ENCODE peak calls at places on chromosomes 11 and 22, in ten cellular contexts. One of them, this sample, is unnamed.

GRCh38 chr11:33262016-33262638 is 4.9 kb downstream of the HIPK3 start:
- DNase-seq in PC-9: no peak
- DNase-seq in retinal pigment epithelial cell: no peak
- DNase-seq in HFF-Myc: no peak
- DNase-seq in GM13976: no peak
- DNase-seq in right atrium auricular region: no peak
- DNase-seq in mammary epithelial cell: no peak
- DNase-seq in pancreas: no peak
- DNase-seq in osteocyte: no peak
- DNase-seq in nephron progenitor cell: no peak
- DNase-seq in this sample: no peak

GRCh38 chr11:15972838-15973237 is 383.5 kb downstream of the SOX6 start:
- DNase-seq in right atrium auricular region: no peak
- DNase-seq in osteocyte: no peak
- DNase-seq in mammary epithelial cell: no peak
- DNase-seq in pancreas: no peak
- DNase-seq in nephron progenitor cell: no peak
- DNase-seq in HFF-Myc: no peak
- DNase-seq in GM13976: no peak
- DNase-seq in retinal pigment epithelial cell: no peak
- DNase-seq in PC-9: no peak
- DNase-seq in this sample: no peak

GRCh38 chr11:12167098-12167999 is 57.0 kb downstream of the MICAL2 start:
- DNase-seq in GM13976: no peak
- DNase-seq in pancreas: no peak
- DNase-seq in nephron progenitor cell: no peak
- DNase-seq in right atrium auricular region: no peak
- DNase-seq in HFF-Myc: peak
- DNase-seq in PC-9: peak
- DNase-seq in osteocyte: no peak
- DNase-seq in mammary epithelial cell: peak
- DNase-seq in retinal pigment epithelial cell: no peak
- DNase-seq in this sample: no peak

GRCh38 chr11:10604340-10604748 is 35.9 kb upstream of the LYVE1 start:
- DNase-seq in retinal pigment epithelial cell: no peak
- DNase-seq in right atrium auricular region: no peak
- DNase-seq in mammary epithelial cell: peak
- DNase-seq in pancreas: no peak
- DNase-seq in nephron progenitor cell: no peak
- DNase-seq in PC-9: no peak
- DNase-seq in HFF-Myc: no peak
- DNase-seq in GM13976: no peak
- DNase-seq in osteocyte: no peak
- DNase-seq in this sample: no peak

GRCh38 chr11:73376168-73376802 is at the start of gene RELT:
- DNase-seq in GM13976: peak
- DNase-seq in pancreas: peak
- DNase-seq in PC-9: peak
- DNase-seq in osteocyte: peak
- DNase-seq in HFF-Myc: peak
- DNase-seq in nephron progenitor cell: peak
- DNase-seq in retinal pigment epithelial cell: peak
- DNase-seq in mammary epithelial cell: peak
- DNase-seq in right atrium auricular region: peak
- DNase-seq in this sample: peak

GRCh38 chr11:119339581-119340334 is 925 bp downstream of the C1QTNF5 start:
- DNase-seq in GM13976: peak
- DNase-seq in nephron progenitor cell: peak
- DNase-seq in PC-9: no peak
- DNase-seq in mammary epithelial cell: no peak
- DNase-seq in pancreas: peak
- DNase-seq in HFF-Myc: no peak
- DNase-seq in right atrium auricular region: no peak
- DNase-seq in osteocyte: peak
- DNase-seq in retinal pigment epithelial cell: no peak
- DNase-seq in this sample: peak

GRCh38 chr11:61120865-61121831 is 18.9 kb downstream of the CD5 start:
- DNase-seq in PC-9: no peak
- DNase-seq in osteocyte: no peak
- DNase-seq in retinal pigment epithelial cell: peak
- DNase-seq in nephron progenitor cell: no peak
- DNase-seq in right atrium auricular region: no peak
- DNase-seq in GM13976: peak
- DNase-seq in mammary epithelial cell: peak
- DNase-seq in pancreas: peak
- DNase-seq in HFF-Myc: no peak
- DNase-seq in this sample: no peak

GRCh38 chr11:61082161-61082870 is 20.0 kb upstream of the CD5 start:
- DNase-seq in HFF-Myc: no peak
- DNase-seq in osteocyte: no peak
- DNase-seq in PC-9: no peak
- DNase-seq in GM13976: no peak
- DNase-seq in right atrium auricular region: no peak
- DNase-seq in pancreas: no peak
- DNase-seq in retinal pigment epithelial cell: no peak
- DNase-seq in nephron progenitor cell: no peak
- DNase-seq in mammary epithelial cell: no peak
- DNase-seq in this sample: no peak

GRCh38 chr22:46792061-46792796 is 29.8 kb downstream of the TBC1D22A start:
- DNase-seq in pancreas: no peak
- DNase-seq in PC-9: no peak
- DNase-seq in mammary epithelial cell: no peak
- DNase-seq in retinal pigment epithelial cell: no peak
- DNase-seq in HFF-Myc: no peak
- DNase-seq in GM13976: no peak
- DNase-seq in nephron progenitor cell: no peak
- DNase-seq in right atrium auricular region: no peak
- DNase-seq in osteocyte: no peak
- DNase-seq in this sample: no peak

GRCh38 chr11:19187880-19188279 is 13.9 kb downstream of the CSRP3 start:
- DNase-seq in HFF-Myc: no peak
- DNase-seq in GM13976: no peak
- DNase-seq in nephron progenitor cell: peak
- DNase-seq in mammary epithelial cell: peak
- DNase-seq in right atrium auricular region: no peak
- DNase-seq in PC-9: no peak
- DNase-seq in osteocyte: no peak
- DNase-seq in pancreas: no peak
- DNase-seq in retinal pigment epithelial cell: no peak
- DNase-seq in this sample: no peak

GRCh38 chr11:47469411-47470179 is 20.7 kb upstream of the RAPSN start:
- DNase-seq in PC-9: no peak
- DNase-seq in nephron progenitor cell: no peak
- DNase-seq in osteocyte: no peak
- DNase-seq in retinal pigment epithelial cell: no peak
- DNase-seq in pancreas: no peak
- DNase-seq in right atrium auricular region: no peak
- DNase-seq in GM13976: no peak
- DNase-seq in HFF-Myc: no peak
- DNase-seq in mammary epithelial cell: no peak
- DNase-seq in this sample: no peak

GRCh38 chr11:61959026-61959608 is 8.3 kb downstream of the FTH1 start:
- DNase-seq in osteocyte: no peak
- DNase-seq in right atrium auricular region: peak
- DNase-seq in PC-9: peak
- DNase-seq in retinal pigment epithelial cell: no peak
- DNase-seq in GM13976: no peak
- DNase-seq in HFF-Myc: no peak
- DNase-seq in pancreas: no peak
- DNase-seq in mammary epithelial cell: peak
- DNase-seq in nephron progenitor cell: no peak
- DNase-seq in this sample: no peak

GRCh38 chr11:72091292-72091691 is 10.6 kb downstream of the LRRC51 start:
- DNase-seq in nephron progenitor cell: peak
- DNase-seq in PC-9: no peak
- DNase-seq in HFF-Myc: no peak
- DNase-seq in osteocyte: no peak
- DNase-seq in GM13976: peak
- DNase-seq in pancreas: peak
- DNase-seq in mammary epithelial cell: peak
- DNase-seq in retinal pigment epithelial cell: no peak
- DNase-seq in right atrium auricular region: peak
- DNase-seq in this sample: peak

DNA sequence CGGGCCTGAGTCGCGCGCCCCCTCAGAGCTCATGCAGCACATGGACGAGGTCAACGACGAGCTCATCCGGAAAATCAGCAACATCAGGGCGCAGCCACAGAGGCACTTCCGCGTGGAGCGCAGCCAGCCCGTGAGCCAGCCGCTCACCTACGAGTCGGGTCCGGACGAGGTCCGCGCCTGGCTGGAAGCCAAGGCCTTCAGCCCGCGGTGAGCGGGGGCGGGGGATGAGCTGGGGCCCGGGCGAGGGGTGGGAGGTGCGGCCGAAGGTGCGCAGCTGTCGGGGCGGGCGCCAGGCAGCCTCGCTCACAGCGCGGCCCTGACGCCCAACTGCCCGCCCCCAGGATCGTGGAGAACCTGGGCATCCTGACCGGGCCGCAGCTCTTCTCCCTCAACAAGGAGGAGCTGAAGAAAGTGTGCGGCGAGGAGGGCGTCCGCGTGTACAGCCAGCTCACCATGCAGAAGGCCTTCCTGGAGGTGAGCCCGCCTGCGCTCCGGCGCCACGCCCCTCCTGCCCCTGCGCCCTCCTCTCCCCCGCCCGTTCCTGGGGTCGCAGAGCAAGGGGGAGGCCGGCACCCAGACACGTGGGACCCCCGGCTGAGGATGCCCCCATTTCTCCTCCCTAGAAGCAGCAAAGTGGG is 20.4 kb downstream of the EPS8L2 start:
- DNase-seq in right atrium auricular region: no peak
- DNase-seq in PC-9: peak
- DNase-seq in HFF-Myc: no peak
- DNase-seq in retinal pigment epithelial cell: no peak
- DNase-seq in nephron progenitor cell: peak
- DNase-seq in GM13976: peak
- DNase-seq in osteocyte: no peak
- DNase-seq in mammary epithelial cell: peak
- DNase-seq in pancreas: peak
- DNase-seq in this sample: peak
- TF ChIP-seq CTCF in right atrium auricular region: no peak
- TF ChIP-seq CTCF in PC-9: no peak
- TF ChIP-seq CTCF in HFF-Myc: no peak
- TF ChIP-seq CTCF in retinal pigment epithelial cell: no peak
- TF ChIP-seq CTCF in nephron progenitor cell: no peak
- TF ChIP-seq CTCF in GM13976: no peak
- TF ChIP-seq CTCF in osteocyte: no peak
- TF ChIP-seq CTCF in mammary epithelial cell: no peak
- TF ChIP-seq CTCF in pancreas: no peak
- TF ChIP-seq CTCF in this sample: no peak

GRCh38 chr22:19845369-19845722 is 9.3 kb downstream of the GNB1L start:
- DNase-seq in HFF-Myc: no peak
- DNase-seq in right atrium auricular region: peak
- DNase-seq in GM13976: peak
- DNase-seq in pancreas: no peak
- DNase-seq in PC-9: no peak
- DNase-seq in nephron progenitor cell: no peak
- DNase-seq in retinal pigment epithelial cell: no peak
- DNase-seq in osteocyte: no peak
- DNase-seq in mammary epithelial cell: no peak
- DNase-seq in this sample: no peak

GRCh38 chr22:19843857-19844422 is 10.7 kb downstream of the GNB1L start:
- DNase-seq in HFF-Myc: no peak
- DNase-seq in nephron progenitor cell: no peak
- DNase-seq in osteocyte: no peak
- DNase-seq in pancreas: no peak
- DNase-seq in GM13976: peak
- DNase-seq in PC-9: no peak
- DNase-seq in retinal pigment epithelial cell: no peak
- DNase-seq in mammary epithelial cell: no peak
- DNase-seq in right atrium auricular region: no peak
- DNase-seq in this sample: no peak

GRCh38 chr22:19846620-19847344 is 7.9 kb downstream of the GNB1L start:
- DNase-seq in GM13976: no peak
- DNase-seq in HFF-Myc: no peak
- DNase-seq in retinal pigment epithelial cell: no peak
- DNase-seq in mammary epithelial cell: no peak
- DNase-seq in nephron progenitor cell: no peak
- DNase-seq in PC-9: no peak
- DNase-seq in pancreas: no peak
- DNase-seq in right atrium auricular region: peak
- DNase-seq in osteocyte: no peak
- DNase-seq in this sample: no peak

GRCh38 chr22:19843107-19843856 is 11.4 kb downstream of the GNB1L start:
- DNase-seq in HFF-Myc: no peak
- DNase-seq in nephron progenitor cell: no peak
- DNase-seq in osteocyte: no peak
- DNase-seq in retinal pigment epithelial cell: no peak
- DNase-seq in PC-9: no peak
- DNase-seq in pancreas: no peak
- DNase-seq in mammary epithelial cell: no peak
- DNase-seq in GM13976: no peak
- DNase-seq in right atrium auricular region: peak
- DNase-seq in this sample: no peak

GRCh38 chr22:19844423-19845368 is 10.0 kb downstream of the GNB1L start:
- DNase-seq in PC-9: no peak
- DNase-seq in right atrium auricular region: peak
- DNase-seq in HFF-Myc: no peak
- DNase-seq in pancreas: no peak
- DNase-seq in retinal pigment epithelial cell: no peak
- DNase-seq in GM13976: peak
- DNase-seq in nephron progenitor cell: no peak
- DNase-seq in osteocyte: peak
- DNase-seq in mammary epithelial cell: no peak
- DNase-seq in this sample: no peak
- TF ChIP-seq CTCF in PC-9: no peak
- TF ChIP-seq CTCF in right atrium auricular region: no peak
- TF ChIP-seq CTCF in HFF-Myc: no peak
- TF ChIP-seq CTCF in pancreas: no peak
- TF ChIP-seq CTCF in retinal pigment epithelial cell: no peak
- TF ChIP-seq CTCF in GM13976: no peak
- TF ChIP-seq CTCF in nephron progenitor cell: no peak
- TF ChIP-seq CTCF in osteocyte: peak
- TF ChIP-seq CTCF in mammary epithelial cell: peak
- TF ChIP-seq CTCF in this sample: no peak

GRCh38 chr11:108788565-108789199 is 123.8 kb downstream of the DDX10 start:
- DNase-seq in right atrium auricular region: no peak
- DNase-seq in mammary epithelial cell: peak
- DNase-seq in GM13976: no peak
- DNase-seq in retinal pigment epithelial cell: no peak
- DNase-seq in pancreas: no peak
- DNase-seq in HFF-Myc: peak
- DNase-seq in osteocyte: no peak
- DNase-seq in PC-9: no peak
- DNase-seq in nephron progenitor cell: no peak
- DNase-seq in this sample: peak
- TF ChIP-seq CTCF in right atrium auricular region: no peak
- TF ChIP-seq CTCF in mammary epithelial cell: peak
- TF ChIP-seq CTCF in GM13976: no peak
- TF ChIP-seq CTCF in retinal pigment epithelial cell: peak
- TF ChIP-seq CTCF in pancreas: no peak
- TF ChIP-seq CTCF in HFF-Myc: peak
- TF ChIP-seq CTCF in osteocyte: peak
- TF ChIP-seq CTCF in PC-9: peak
- TF ChIP-seq CTCF in nephron progenitor cell: peak
- TF ChIP-seq CTCF in this sample: peak

DNA sequence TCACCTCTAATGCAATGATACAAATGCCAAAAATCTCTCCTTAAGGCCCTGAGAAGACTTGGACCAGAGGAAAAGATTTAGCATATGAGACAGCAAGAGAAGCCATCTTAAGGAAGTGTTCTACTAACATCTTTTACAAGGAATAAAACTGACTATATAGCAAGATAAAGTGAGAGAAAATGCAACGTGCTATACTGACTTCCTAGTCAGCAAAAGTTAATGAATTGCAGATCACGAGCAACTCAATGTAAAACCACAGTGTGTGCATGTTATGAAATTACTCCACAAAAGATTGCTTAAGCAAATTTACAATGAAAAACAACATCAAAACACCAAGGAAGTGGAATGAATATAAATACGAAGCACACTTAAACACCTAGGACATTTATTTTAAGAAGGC is 187.5 kb downstream of the CADM1 start:
- DNase-seq in GM13976: no peak
- DNase-seq in right atrium auricular region: no peak
- DNase-seq in PC-9: no peak
- DNase-seq in HFF-Myc: no peak
- DNase-seq in osteocyte: no peak
- DNase-seq in retinal pigment epithelial cell: no peak
- DNase-seq in mammary epithelial cell: no peak
- DNase-seq in nephron progenitor cell: no peak
- DNase-seq in pancreas: no peak
- DNase-seq in this sample: no peak
- TF ChIP-seq CTCF in GM13976: no peak
- TF ChIP-seq CTCF in right atrium auricular region: no peak
- TF ChIP-seq CTCF in PC-9: no peak
- TF ChIP-seq CTCF in HFF-Myc: no peak
- TF ChIP-seq CTCF in osteocyte: no peak
- TF ChIP-seq CTCF in retinal pigment epithelial cell: no peak
- TF ChIP-seq CTCF in mammary epithelial cell: no peak
- TF ChIP-seq CTCF in nephron progenitor cell: no peak
- TF ChIP-seq CTCF in pancreas: no peak
- TF ChIP-seq CTCF in this sample: no peak

This sample was measured in GM20000.